ENCODE peak calls at places on chromosomes 13 and 19, in four cellular contexts. One of them, this sample, is unnamed.

GRCh38 chr13:109974354-109974753 is 188.0 kb upstream of the IRS2 start:
- DNase-seq in adrenal gland: no peak
- DNase-seq in MCF 10A: no peak
- DNase-seq in MM.1S: no peak
- DNase-seq in this sample: no peak

GRCh38 chr13:111065698-111066097 is 49.4 kb upstream of the ARHGEF7 start:
- DNase-seq in adrenal gland: no peak
- DNase-seq in MCF 10A: no peak
- DNase-seq in MM.1S: no peak
- DNase-seq in this sample: no peak

GRCh38 chr13:59425211-59425721 is 738.5 kb downstream of the DIAPH3 start:
- DNase-seq in adrenal gland: no peak
- DNase-seq in MCF 10A: no peak
- DNase-seq in MM.1S: no peak
- DNase-seq in this sample: no peak

GRCh38 chr13:89455741-89456140 is 1784.6 kb downstream of the SLITRK5 start:
- DNase-seq in adrenal gland: no peak
- DNase-seq in MCF 10A: peak
- DNase-seq in MM.1S: no peak
- DNase-seq in this sample: no peak

GRCh38 chr19:7672522-7672921 is 3.7 kb downstream of the RETN start:
- DNase-seq in adrenal gland: no peak
- DNase-seq in MCF 10A: no peak
- DNase-seq in MM.1S: no peak
- DNase-seq in this sample: no peak

GRCh38 chr19:16141043-16141442 is 2.4 kb upstream of the HSH2D start:
- DNase-seq in adrenal gland: no peak
- DNase-seq in MCF 10A: no peak
- DNase-seq in MM.1S: peak
- DNase-seq in this sample: peak

GRCh38 chr19:8697671-8698432 is 743 bp downstream of the ACTL9 start:
- DNase-seq in adrenal gland: no peak
- DNase-seq in MCF 10A: no peak
- DNase-seq in MM.1S: no peak
- DNase-seq in this sample: no peak

GRCh38 chr13:39952244-39953233 is 297.1 kb downstream of the COG6 start:
- DNase-seq in adrenal gland: no peak
- DNase-seq in MCF 10A: no peak
- DNase-seq in MM.1S: no peak
- DNase-seq in this sample: no peak

GRCh38 chr19:34299576-34299975 is 45.2 kb downstream of the GARRE1 start:
- DNase-seq in adrenal gland: no peak
- DNase-seq in MCF 10A: no peak
- DNase-seq in MM.1S: no peak
- DNase-seq in this sample: no peak

GRCh38 chr19:49614096-49614857 is 23.3 kb downstream of the PRR12 start:
- DNase-seq in adrenal gland: peak
- DNase-seq in MCF 10A: peak
- DNase-seq in MM.1S: no peak
- DNase-seq in this sample: no peak

GRCh38 chr19:40962460-40962961 is 28.6 kb upstream of the CYP2B6 start:
- DNase-seq in adrenal gland: peak
- DNase-seq in MCF 10A: peak
- DNase-seq in MM.1S: no peak
- DNase-seq in this sample: no peak

GRCh38 chr13:27211771-27212364 is 39.5 kb upstream of the RPL21 start:
- DNase-seq in adrenal gland: peak
- DNase-seq in MCF 10A: peak
- DNase-seq in MM.1S: no peak
- DNase-seq in this sample: no peak

GRCh38 chr13:109345433-109345941 is 440.9 kb downstream of the IRS2 start:
- DNase-seq in adrenal gland: no peak
- DNase-seq in MCF 10A: no peak
- DNase-seq in MM.1S: no peak
- DNase-seq in this sample: no peak

GRCh38 chr13:79810671-79811070 is 329.7 kb downstream of the NDFIP2 start:
- DNase-seq in adrenal gland: no peak
- DNase-seq in MCF 10A: no peak
- DNase-seq in MM.1S: no peak
- DNase-seq in this sample: no peak

GRCh38 chr13:26132756-26133155 is 80.9 kb upstream of the SHISA2 start:
- DNase-seq in adrenal gland: no peak
- DNase-seq in MCF 10A: peak
- DNase-seq in MM.1S: no peak
- DNase-seq in this sample: no peak
- TF ChIP-seq CTCF in adrenal gland: peak
- TF ChIP-seq CTCF in MCF 10A: no peak
- TF ChIP-seq CTCF in MM.1S: peak
- TF ChIP-seq CTCF in this sample: no peak

GRCh38 chr19:23758187-23759074 is at the start of gene ZNF681:
- DNase-seq in adrenal gland: peak
- DNase-seq in MCF 10A: no peak
- DNase-seq in MM.1S: peak
- DNase-seq in this sample: peak
- TF ChIP-seq CTCF in adrenal gland: peak
- TF ChIP-seq CTCF in MCF 10A: no peak
- TF ChIP-seq CTCF in MM.1S: peak
- TF ChIP-seq CTCF in this sample: no peak

DNA sequence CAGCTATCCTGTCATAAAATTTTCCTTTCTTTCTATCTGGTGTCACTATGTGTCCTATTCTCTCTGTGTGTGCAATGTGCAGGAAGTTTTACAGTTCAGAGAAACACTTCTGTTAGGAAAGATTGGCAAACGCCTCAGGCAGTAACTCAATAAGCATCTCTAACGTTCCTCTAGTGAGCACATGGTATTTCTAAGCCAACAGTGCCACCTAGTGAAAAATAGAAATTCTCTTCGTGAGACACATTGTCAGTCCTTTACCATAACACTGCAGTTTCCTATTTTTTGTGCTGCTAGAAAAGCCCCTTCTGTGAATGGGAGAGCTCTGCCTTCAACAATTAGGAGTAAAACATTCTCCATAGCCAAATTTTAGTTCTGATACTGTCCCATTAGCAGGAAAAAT is 50.7 kb downstream of the ZNF723 start:
- DNase-seq in adrenal gland: no peak
- DNase-seq in MCF 10A: peak
- DNase-seq in MM.1S: peak
- DNase-seq in this sample: no peak
- TF ChIP-seq CTCF in adrenal gland: peak
- TF ChIP-seq CTCF in MCF 10A: peak
- TF ChIP-seq CTCF in MM.1S: peak
- TF ChIP-seq CTCF in this sample: no peak

GRCh38 chr13:113561417-113562084 is 23.0 kb upstream of the TFDP1 start:
- DNase-seq in adrenal gland: no peak
- DNase-seq in MCF 10A: no peak
- DNase-seq in MM.1S: no peak
- DNase-seq in this sample: no peak

GRCh38 chr13:113560645-113561416 is 23.7 kb upstream of the TFDP1 start:
- DNase-seq in adrenal gland: no peak
- DNase-seq in MCF 10A: no peak
- DNase-seq in MM.1S: no peak
- DNase-seq in this sample: no peak

GRCh38 chr13:113559901-113560644 is 24.5 kb upstream of the TFDP1 start:
- DNase-seq in adrenal gland: no peak
- DNase-seq in MCF 10A: no peak
- DNase-seq in MM.1S: no peak
- DNase-seq in this sample: no peak

GRCh38 chr13:113562866-113563265 is 21.7 kb upstream of the TFDP1 start:
- DNase-seq in adrenal gland: no peak
- DNase-seq in MCF 10A: no peak
- DNase-seq in MM.1S: no peak
- DNase-seq in this sample: no peak

GRCh38 chr13:113562085-113562749 is 22.3 kb upstream of the TFDP1 start:
- DNase-seq in adrenal gland: peak
- DNase-seq in MCF 10A: peak
- DNase-seq in MM.1S: peak
- DNase-seq in this sample: peak
- TF ChIP-seq CTCF in adrenal gland: peak
- TF ChIP-seq CTCF in MCF 10A: peak
- TF ChIP-seq CTCF in MM.1S: peak
- TF ChIP-seq CTCF in this sample: peak

GRCh38 chr19:52345162-52345561 is 9.1 kb downstream of the ZNF610 start:
- DNase-seq in adrenal gland: no peak
- DNase-seq in MCF 10A: no peak
- DNase-seq in MM.1S: no peak
- DNase-seq in this sample: no peak

GRCh38 chr19:52343548-52343947 is 7.5 kb downstream of the ZNF610 start:
- DNase-seq in adrenal gland: peak
- DNase-seq in MCF 10A: peak
- DNase-seq in MM.1S: peak
- DNase-seq in this sample: peak
- TF ChIP-seq CTCF in adrenal gland: peak
- TF ChIP-seq CTCF in MCF 10A: no peak
- TF ChIP-seq CTCF in MM.1S: peak
- TF ChIP-seq CTCF in this sample: peak

GRCh38 chr13:28329395-28330158 is 165.4 kb downstream of the FLT1 start:
- DNase-seq in adrenal gland: peak
- DNase-seq in MCF 10A: peak
- DNase-seq in MM.1S: no peak
- DNase-seq in this sample: no peak
- TF ChIP-seq CTCF in adrenal gland: no peak
- TF ChIP-seq CTCF in MCF 10A: no peak
- TF ChIP-seq CTCF in MM.1S: no peak
- TF ChIP-seq CTCF in this sample: no peak

GRCh38 chr13:34719060-34719875 is 222.8 kb upstream of the NBEA start:
- DNase-seq in adrenal gland: no peak
- DNase-seq in MCF 10A: no peak
- DNase-seq in MM.1S: no peak
- DNase-seq in this sample: no peak
- TF ChIP-seq CTCF in adrenal gland: no peak
- TF ChIP-seq CTCF in MCF 10A: no peak
- TF ChIP-seq CTCF in MM.1S: no peak
- TF ChIP-seq CTCF in this sample: no peak

This sample was measured in GM13976.